ENCODE peak calls at places on chromosomes 12 and 14, in four cellular contexts. W is stimulated activated CD8-positive, alpha-beta memory T cell treated with anti-CD3 and anti-CD28 coated beads, Interleukin-15, amount 100 ng/mL, for 24 hours; A is NCI-H1436; Y is AG20443. N is an unnamed sample.

GRCh38 chr12:49783917-49784676 is 42.7 kb downstream of the TMBIM6 start:
- DNase-seq in W (no peak), Y (peak; percentile 61), A (no peak), N (peak; percentile 87)

GRCh38 chr12:131046813-131047788 is 93.4 kb downstream of the ADGRD1 start:
- DNase-seq in Y (no peak), W (no peak), A (no peak), N (no peak)

GRCh38 chr12:128190052-128190451 is 76.9 kb upstream of the TMEM132C start:
- DNase-seq in W (no peak), Y (no peak), A (no peak), N (no peak)

GRCh38 chr12:65948320-65949008 is 124.2 kb downstream of the HMGA2 start:
- DNase-seq in A (no peak), Y (peak; percentile 80), W (no peak), N (peak; percentile 95)

GRCh38 chr12:17028348-17028747 is 422.4 kb upstream of the LMO3 start:
- DNase-seq in Y (no peak), W (no peak), A (no peak), N (no peak)

GRCh38 chr12:100128509-100128908 is 14.2 kb downstream of the BLTP3B start:
- DNase-seq in Y (peak; percentile 52), A (no peak), W (no peak), N (peak; percentile 54)

GRCh38 chr14:43651896-43652295 is 855.2 kb downstream of the FSCB start:
- DNase-seq in A (no peak), Y (no peak), W (no peak), N (no peak)

GRCh38 chr12:75825686-75826085 is 205.9 kb downstream of the PHLDA1 start:
- DNase-seq in Y (peak; percentile 76), W (no peak), A (no peak), N (peak; percentile 92)

GRCh38 chr12:28536088-28536487 is 345.8 kb downstream of the CCDC91 start:
- DNase-seq in W (no peak), Y (peak; percentile 56), A (no peak), N (peak; percentile 66)

GRCh38 chr12:10372534-10372931 is 17.3 kb downstream of the KLRK1 start:
- DNase-seq in W (no peak), A (no peak), Y (no peak), N (no peak)

N was measured in foreskin fibroblast.